ENCODE peak calls at places on chromosomes 2 and 18, in six cellular contexts. O is right lobe of liver, V is adrenal gland, B is suprapubic skin, Y is sigmoid colon, N is heart left ventricle. F is an unnamed sample.
A peak's percentile ranks its signal among the peaks of the same experiment; 100 is the strongest.

GRCh38 chr2:56801770-56802169 is 618.0 kb downstream of the CCDC85A start:
- DNase-seq in N (no peak), O (no peak), Y (no peak), B (no peak), V (no peak), F (no peak)

GRCh38 chr18:48806551-48807261 is 144.1 kb downstream of the SMAD7 start:
- DNase-seq in V (no peak), N (peak; percentile 64), B (peak; percentile 72), Y (peak; percentile 46), O (no peak), F (peak; percentile 67)

GRCh38 chr18:8609711-8610441 is 639 bp downstream of the RAB12 start:
- DNase-seq in Y (peak; percentile 71), N (no peak), O (peak; percentile 31), V (peak; percentile 31), B (no peak), F (peak; percentile 90)

GRCh38 chr2:6963727-6964126 is 46.5 kb downstream of the RNF144A start:
- DNase-seq in N (no peak), O (no peak), V (no peak), Y (no peak), B (no peak), F (no peak)

GRCh38 chr2:152740743-152741328 is 22.4 kb downstream of the ARL6IP6 start:
- DNase-seq in N (no peak), V (no peak), B (no peak), Y (no peak), O (no peak), F (no peak)

GRCh38 chr18:26549103-26549485 is 741 bp upstream of the KCTD1 start:
- DNase-seq in O (peak; percentile 41), N (no peak), Y (peak; percentile 69), V (no peak), B (no peak), F (peak; percentile 80)

GRCh38 chr2:231308631-231309414 is 86.7 kb upstream of the B3GNT7 start:
- DNase-seq in Y (no peak), B (peak; percentile 11), N (no peak), V (peak; percentile 27), O (no peak), F (no peak)

GRCh38 chr18:25109484-25109883 is 242.5 kb downstream of the ZNF521 start:
- DNase-seq in B (no peak), O (no peak), V (no peak), Y (no peak), N (no peak), F (no peak)

GRCh38 chr18:74346206-74346605 is 30.6 kb downstream of the C18orf63 start:
- DNase-seq in V (no peak), N (no peak), Y (no peak), B (no peak), O (no peak), F (no peak)

GRCh38 chr2:143475131-143475784 is 346.0 kb downstream of the ARHGAP15 start:
- DNase-seq in V (no peak), B (no peak), N (no peak), Y (no peak), O (no peak), F (no peak)

GRCh38 chr2:10278029-10278762 is 24.5 kb upstream of the HPCAL1 start:
- DNase-seq in V (peak; percentile 58), Y (peak; percentile 83), B (no peak), N (peak; percentile 84), O (peak; percentile 75), F (peak; percentile 87)

GRCh38 chr2:108980076-108980475 is 8.9 kb downstream of the EDAR start:
- DNase-seq in Y (no peak), O (no peak), B (no peak), N (no peak), V (no peak), F (no peak)

GRCh38 chr2:61670591-61671503 is 132.7 kb upstream of the XPO1 start:
- DNase-seq in V (peak; percentile 70), Y (peak; percentile 79), O (peak; percentile 51), B (no peak), N (peak; percentile 76), F (no peak)

GRCh38 chr18:41145526-41145925 is 809.5 kb upstream of the PIK3C3 start:
- DNase-seq in N (no peak), B (no peak), O (no peak), V (no peak), Y (no peak), F (no peak)

GRCh38 chr18:11955299-11956029 is 25.8 kb upstream of the IMPA2 start:
- DNase-seq in V (peak; percentile 62), N (peak; percentile 68), O (no peak), Y (peak; percentile 89), B (no peak), F (no peak)

GRCh38 chr2:157058161-157058560 is 199.3 kb upstream of the GALNT5 start:
- DNase-seq in N (no peak), V (no peak), O (no peak), B (no peak), Y (no peak), F (no peak)

GRCh38 chr18:8001711-8002110 is 434.6 kb downstream of the PTPRM start:
- DNase-seq in Y (no peak), B (no peak), N (no peak), O (no peak), V (no peak), F (no peak)

GRCh38 chr2:236578411-236578846 is 8.8 kb downstream of the ACKR3 start:
- DNase-seq in N (no peak), O (no peak), B (no peak), Y (peak; percentile 60), V (no peak), F (no peak)

GRCh38 chr2:63408530-63408929 is 179.7 kb downstream of the WDPCP start:
- DNase-seq in N (no peak), Y (no peak), O (no peak), B (no peak), V (no peak), F (no peak)

GRCh38 chr2:20930928-20931327 is 108.0 kb upstream of the LDAH start:
- DNase-seq in Y (no peak), O (no peak), N (no peak), B (no peak), V (no peak), F (no peak)

GRCh38 chr2:208607694-208608093 is 201.1 kb downstream of the PTH2R start:
- DNase-seq in Y (no peak), O (no peak), N (no peak), V (no peak), B (no peak), F (no peak)

GRCh38 chr2:127701193-127701650 is at the start of gene SFT2D3:
- DNase-seq in B (peak; percentile 94), V (peak; percentile 94), N (peak; percentile 95), Y (peak; percentile 96), O (peak; percentile 96), F (peak; percentile 99)

GRCh38 chr2:127702395-127703009 is 1.2 kb downstream of the SFT2D3 start:
- DNase-seq in N (no peak), V (no peak), B (no peak), Y (no peak), O (no peak), F (no peak)

GRCh38 chr2:127703282-127703681 is 2.0 kb downstream of the SFT2D3 start:
- DNase-seq in Y (no peak), O (no peak), V (no peak), N (no peak), B (no peak), F (no peak)

GRCh38 chr2:127700527-127701192 is 637 bp upstream of the SFT2D3 start:
- DNase-seq in Y (peak; percentile 82), B (no peak), O (peak; percentile 92), V (peak; percentile 61), N (peak; percentile 82), F (peak; percentile 92)

DNA sequence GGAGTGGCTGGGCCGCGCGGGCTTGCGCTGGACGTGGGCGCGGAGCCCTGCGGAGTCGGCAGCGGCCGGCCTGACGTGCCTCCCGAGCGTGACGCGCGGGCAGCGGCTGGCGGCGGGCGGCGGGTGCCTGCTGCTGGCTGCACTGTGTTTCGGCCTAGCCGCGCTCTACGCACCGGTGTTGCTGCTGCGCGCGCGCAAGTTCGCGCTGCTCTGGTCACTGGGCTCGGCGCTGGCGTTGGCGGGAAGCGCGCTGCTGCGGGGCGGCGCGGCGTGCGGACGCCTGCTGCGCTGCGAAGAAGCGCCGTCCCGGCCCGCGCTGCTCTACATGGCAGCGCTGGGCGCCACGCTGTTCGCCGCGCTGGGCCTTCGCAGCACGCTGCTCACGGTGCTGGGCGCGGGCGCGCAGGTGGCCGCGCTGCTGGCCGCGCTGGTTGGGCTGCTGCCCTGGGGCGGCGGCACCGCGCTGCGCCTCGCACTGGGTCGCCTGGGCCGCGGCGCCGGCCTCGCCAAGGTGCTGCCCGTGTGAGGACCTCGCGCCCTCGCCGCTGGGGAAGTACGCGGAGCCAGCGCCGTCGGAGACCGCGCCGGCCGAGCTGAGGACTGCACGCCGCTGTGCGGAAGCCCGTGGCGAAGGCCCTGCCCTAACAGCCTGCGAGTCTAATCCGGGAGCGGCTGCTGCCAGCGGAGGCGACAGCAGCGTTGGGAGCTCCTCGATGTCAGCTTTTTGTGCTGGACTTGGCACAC is 526 bp downstream of the SFT2D3 start:
- DNase-seq in N (peak; percentile 86), O (peak; percentile 87), V (peak; percentile 71), B (peak; percentile 89), Y (peak; percentile 87), F (peak; percentile 97)
- TF ChIP-seq CTCF in N (no peak), O (peak; percentile 11), V (no peak), B (peak; percentile 6), Y (peak; percentile 3), F (peak; percentile 40)

GRCh38 chr2:37653093-37653492 is 18.3 kb downstream of the CDC42EP3 start:
- DNase-seq in B (no peak), V (no peak), O (no peak), Y (no peak), N (no peak), F (no peak)

GRCh38 chr2:37654419-37654818 is 17.0 kb downstream of the CDC42EP3 start:
- DNase-seq in V (no peak), B (no peak), O (no peak), Y (no peak), N (no peak), F (no peak)

GRCh38 chr2:37655442-37655841 is 16.0 kb downstream of the CDC42EP3 start:
- DNase-seq in O (no peak), N (no peak), Y (no peak), V (no peak), B (no peak), F (no peak)

GRCh38 chr2:37654932-37655331 is 16.5 kb downstream of the CDC42EP3 start:
- DNase-seq in B (no peak), V (no peak), O (no peak), Y (no peak), N (no peak), F (no peak)

GRCh38 chr2:37653805-37654378 is 17.6 kb downstream of the CDC42EP3 start:
- DNase-seq in O (peak; percentile 47), Y (no peak), B (no peak), V (peak; percentile 30), N (peak; percentile 89), F (peak; percentile 86)
- TF ChIP-seq POLR2A in O (peak; percentile 24), Y (no peak), B (no peak), V (no peak), N (no peak), F (no peak)

DNA sequence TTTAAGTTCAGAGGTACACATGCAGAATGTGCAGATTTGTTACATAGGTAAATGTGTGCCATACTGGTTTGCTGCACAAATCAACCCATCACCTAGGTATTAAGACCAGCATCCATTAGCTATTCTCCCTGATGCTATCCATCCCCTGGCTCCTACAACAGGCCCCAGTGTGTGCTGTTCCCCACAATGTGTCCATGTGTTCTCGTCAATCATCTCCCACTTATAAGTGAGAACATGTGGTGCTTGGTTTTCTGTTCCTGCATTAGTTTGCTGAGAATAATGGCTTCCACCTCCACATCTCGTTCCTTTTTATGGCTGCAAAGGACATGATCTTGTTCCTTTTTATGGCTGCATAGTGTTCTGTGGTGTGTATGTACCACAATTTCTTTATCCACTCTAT is 75.8 kb downstream of the SUCLG1 start:
- DNase-seq in O (no peak), Y (no peak), B (no peak), N (no peak), V (no peak), F (no peak)
- TF ChIP-seq CTCF in O (no peak), Y (no peak), B (no peak), N (no peak), V (no peak), F (no peak)

GRCh38 chr2:178193823-178194599 is at the start of gene OSBPL6:
- DNase-seq in V (peak; percentile 73), B (peak; percentile 83), O (peak; percentile 89), Y (peak; percentile 90), N (peak; percentile 85), F (peak; percentile 85)
- TF ChIP-seq POLR2A in V (peak; percentile 12), B (peak; percentile 35), O (peak; percentile 91), Y (peak; percentile 30), N (peak; percentile 36), F (no peak)